ENCODE peak calls at places on chromosomes 3 and 15, in nine cellular contexts. Y, T, A, I, R, X, J, S and P are unnamed samples.

GRCh38 chr15:41512078-41512394 is 1.6 kb downstream of the LTK start:
- DNase-seq in S (no peak), A (no peak), I (no peak), Y (no peak), T (no peak), J (no peak), X (no peak), R (no peak), P (no peak)

GRCh38 chr3:36957862-36958686 is 13.2 kb upstream of the TRANK1 start:
- DNase-seq in T (peak; percentile 32), Y (peak; percentile 29), I (no peak), S (no peak), J (no peak), R (peak; percentile 72), A (no peak), X (peak; percentile 19), P (no peak)

GRCh38 chr3:124700880-124701684 is 29.2 kb upstream of the UMPS start:
- DNase-seq in J (no peak), R (peak; percentile 12), S (no peak), I (no peak), T (peak; percentile 42), A (peak; percentile 84), Y (no peak), X (no peak), P (no peak)

GRCh38 chr15:80785335-80785734 is 6.2 kb downstream of the CEMIP start:
- DNase-seq in Y (no peak), S (no peak), T (no peak), X (no peak), R (peak; percentile 18), A (no peak), I (no peak), J (no peak), P (no peak)

GRCh38 chr15:77497108-77497737 is 76.5 kb downstream of the HMG20A start:
- DNase-seq in J (no peak), A (no peak), X (no peak), R (peak; percentile 91), Y (peak; percentile 67), I (no peak), S (no peak), T (peak; percentile 59), P (peak; percentile 94)

GRCh38 chr15:56969265-56969895 is 50.9 kb downstream of the TCF12 start:
- DNase-seq in J (no peak), A (no peak), T (no peak), S (no peak), Y (no peak), I (no peak), R (no peak), X (no peak), P (no peak)

GRCh38 chr15:92655178-92655995 is at the start of gene FAM174B:
- DNase-seq in T (peak; percentile 20), X (peak; percentile 51), I (no peak), S (peak; percentile 47), R (no peak), Y (peak; percentile 52), A (peak; percentile 70), J (peak; percentile 35), P (peak; percentile 83)

GRCh38 chr3:79032686-79033318 is 735.0 kb downstream of the ROBO1 start:
- DNase-seq in S (no peak), R (peak; percentile 76), Y (peak; percentile 75), I (no peak), A (no peak), J (no peak), X (peak; percentile 62), T (peak; percentile 74), P (no peak)

GRCh38 chr15:29978411-29979382 is 104.1 kb upstream of the GOLGA8J start:
- DNase-seq in X (no peak), T (peak; percentile 78), S (no peak), A (no peak), I (no peak), J (no peak), Y (peak; percentile 14), R (peak; percentile 36), P (no peak)

GRCh38 chr15:44137750-44138149 is 57.3 kb downstream of the FRMD5 start:
- DNase-seq in A (no peak), X (peak; percentile 80), R (peak; percentile 39), Y (peak; percentile 13), S (no peak), T (no peak), I (peak; percentile 7), J (no peak), P (no peak)

GRCh38 chr15:83571820-83572707 is 81.9 kb upstream of the ADAMTSL3 start:
- DNase-seq in Y (peak; percentile 53), X (peak; percentile 28), R (peak; percentile 47), A (no peak), J (no peak), T (peak; percentile 44), I (no peak), S (no peak), P (no peak)

GRCh38 chr3:184546252-184546651 is 15.3 kb upstream of the EPHB3 start:
- DNase-seq in A (peak; percentile 40), J (no peak), S (peak; percentile 46), X (no peak), I (no peak), Y (no peak), R (no peak), T (no peak), P (no peak)

GRCh38 chr3:155608237-155608636 is 136.6 kb downstream of the PLCH1 start:
- DNase-seq in X (no peak), A (no peak), I (no peak), R (no peak), Y (no peak), T (no peak), J (no peak), S (no peak), P (no peak)

GRCh38 chr3:41768363-41768762 is 193.5 kb downstream of the ULK4 start:
- DNase-seq in R (peak; percentile 2), T (no peak), A (no peak), Y (no peak), X (no peak), S (no peak), I (no peak), J (no peak), P (no peak)
- TF ChIP-seq CTCF in R (no peak), T (no peak), A (no peak), Y (no peak), X (no peak), S (no peak), I (no peak), J (no peak), P (no peak)

DNA sequence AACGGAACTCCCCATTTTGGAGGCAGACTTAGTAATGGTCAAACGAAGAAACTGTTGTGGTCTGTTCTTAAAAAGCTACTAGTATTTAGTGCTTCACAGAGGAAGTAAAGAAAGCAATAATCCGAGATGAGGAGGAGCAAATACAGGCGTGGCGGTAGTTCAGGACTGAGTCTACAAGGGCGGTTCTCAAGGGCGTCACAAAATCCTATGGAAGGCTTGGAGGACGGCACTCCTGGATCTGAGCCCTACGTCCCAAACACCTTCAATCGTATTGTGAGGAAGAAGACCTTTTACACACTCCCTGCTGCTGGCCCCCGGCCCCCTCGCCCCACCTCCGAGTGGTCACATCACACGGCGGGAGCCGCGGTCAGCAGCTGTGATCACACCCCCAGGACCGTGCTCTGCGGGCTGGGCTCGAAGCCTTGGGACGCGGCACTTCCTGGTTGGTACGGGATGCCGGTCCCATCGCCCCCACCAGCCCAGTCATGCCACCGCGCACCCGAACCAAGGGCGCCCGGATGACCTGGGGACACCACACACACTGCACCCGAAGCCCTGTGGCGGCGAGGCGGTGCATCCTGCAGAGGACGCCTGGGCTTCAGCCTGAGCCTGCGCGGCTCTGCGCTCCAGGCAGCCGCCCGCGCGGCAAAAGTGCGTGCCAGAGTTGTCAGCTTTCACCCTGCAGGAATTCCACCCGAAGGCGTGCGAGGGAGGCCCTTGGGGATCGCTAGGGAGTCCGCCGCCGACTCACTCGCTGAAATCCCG is 588 bp downstream of the PLD1 start:
- DNase-seq in J (peak; percentile 31), I (peak; percentile 80), T (peak; percentile 95), A (peak; percentile 83), R (peak; percentile 99), X (peak; percentile 85), Y (peak; percentile 97), S (peak; percentile 96), P (peak; percentile 95)
- TF ChIP-seq CTCF in J (no peak), I (peak; percentile 28), T (no peak), A (no peak), R (no peak), X (no peak), Y (no peak), S (no peak), P (peak; percentile 14)

GRCh38 chr15:39628131-39628482 is 47.2 kb downstream of the THBS1 start:
- DNase-seq in X (peak; percentile 46), Y (no peak), I (no peak), J (no peak), T (no peak), S (no peak), R (no peak), A (no peak), P (no peak)
- TF ChIP-seq CTCF in X (peak; percentile 18), Y (peak; percentile 39), I (peak; percentile 26), J (no peak), T (peak; percentile 16), S (no peak), R (peak; percentile 27), A (peak; percentile 43), P (peak; percentile 17)

DNA sequence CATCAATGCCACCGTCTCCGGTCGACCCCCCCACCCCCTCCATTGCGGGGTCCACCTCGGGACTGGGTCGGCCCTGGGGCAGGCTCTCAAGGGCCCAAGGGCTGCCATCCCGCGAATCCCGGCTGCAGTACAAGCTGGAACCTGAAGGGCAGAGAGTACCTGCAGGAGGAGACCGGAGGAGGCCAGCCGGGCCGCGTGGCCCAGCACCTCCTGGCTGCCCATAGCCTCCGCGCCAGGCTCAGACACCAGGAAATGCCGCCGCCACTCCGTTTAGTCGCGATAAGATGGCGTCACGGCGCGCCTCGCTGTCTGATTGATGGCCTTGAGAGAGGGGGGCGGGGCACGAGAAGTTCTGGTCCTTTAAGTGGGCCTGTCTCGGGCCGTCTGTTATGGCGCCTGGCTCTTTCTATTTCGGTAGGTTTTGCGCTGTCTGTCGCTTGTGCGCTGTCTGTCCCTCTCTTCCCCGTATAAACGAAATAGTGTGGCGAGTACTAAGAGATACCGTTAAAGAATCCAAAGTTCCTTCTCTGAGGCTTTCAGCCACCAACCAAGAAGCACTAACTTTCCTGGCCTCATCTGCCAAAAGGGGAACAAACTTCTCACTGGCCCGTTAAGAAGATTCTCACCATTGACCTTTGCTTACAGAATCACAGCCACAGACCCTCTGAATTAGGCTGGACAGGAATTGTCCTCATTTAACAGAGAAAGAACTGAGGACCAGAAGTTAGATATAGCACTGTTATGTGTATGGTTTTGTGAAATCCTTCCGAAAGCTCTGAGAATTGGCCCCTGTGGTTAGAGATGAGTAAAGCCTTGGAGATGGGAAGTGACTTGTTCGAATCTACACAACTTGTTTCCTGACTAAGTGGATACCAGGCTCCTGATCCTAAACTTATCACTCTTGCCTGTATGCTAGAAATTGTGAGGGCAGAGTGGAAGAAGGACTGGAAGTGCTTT is at the start of gene RFT1:
- DNase-seq in S (peak; percentile 97), T (peak; percentile 96), Y (peak; percentile 97), X (peak; percentile 96), I (peak; percentile 64), A (peak; percentile 97), R (peak; percentile 95), J (peak; percentile 98), P (peak; percentile 98)
- TF ChIP-seq CTCF in S (no peak), T (no peak), Y (no peak), X (no peak), I (peak; percentile 27), A (no peak), R (peak; percentile 14), J (no peak), P (peak; percentile 19)

GRCh38 chr3:195247863-195248189 is 23.1 kb downstream of the XXYLT1 start:
- DNase-seq in X (no peak), S (peak; percentile 46), J (no peak), R (no peak), Y (no peak), T (no peak), I (no peak), A (no peak), P (peak; percentile 59)
- TF ChIP-seq CTCF in X (no peak), S (no peak), J (no peak), R (no peak), Y (no peak), T (no peak), I (no peak), A (no peak), P (no peak)